ENCODE peak calls at places on chromosomes 12 and 14, in ten cellular contexts. Q is NCI-H1930; I is endothelial cell of umbilical vein; T is endothelial cell; X is Jurkat, Clone E6-1; B is B cell; Y is IMR-90; C is stimulated activated CD8-positive, alpha-beta memory T cell treated with anti-CD3 and anti-CD28 coated beads, Interleukin-15, amount 100 ng/mL, for 24 hours; Z is HTR-8/SVneo; O is frontal cortex. G is an unnamed sample.
A peak's percentile ranks its signal among the peaks of the same experiment; 100 is the strongest.

GRCh38 chr14:21326972-21327371 is 47.1 kb downstream of the RPGRIP1 start:
- DNase-seq in Q (no peak), I (no peak), T (no peak), X (no peak), B (no peak), Y (no peak), C (no peak), Z (no peak), O (no peak), G (no peak)

GRCh38 chr14:26984318-26985177 is 386.7 kb upstream of the NOVA1 start:
- DNase-seq in Q (peak; percentile 12), I (peak; percentile 57), T (peak; percentile 74), X (peak; percentile 31), B (peak; percentile 1), Y (peak; percentile 31), C (no peak), Z (no peak), O (no peak), G (peak; percentile 17)

GRCh38 chr12:56941299-56942017 is 7.2 kb upstream of the SDR9C7 start:
- DNase-seq in Q (no peak), I (no peak), T (no peak), X (no peak), B (no peak), Y (peak; percentile 50), C (no peak), Z (no peak), O (no peak), G (no peak)

GRCh38 chr12:101925935-101926334 is 48.6 kb downstream of the DRAM1 start:
- DNase-seq in Q (no peak), I (no peak), T (no peak), X (no peak), B (no peak), Y (no peak), C (no peak), Z (no peak), O (no peak), G (no peak)

GRCh38 chr14:95470942-95471499 is 45.4 kb downstream of the SYNE3 start:
- DNase-seq in Q (no peak), I (no peak), T (no peak), X (no peak), B (no peak), Y (no peak), C (no peak), Z (no peak), O (no peak), G (no peak)

GRCh38 chr14:31038521-31039166 is 12.5 kb upstream of the STRN3 start:
- DNase-seq in Q (no peak), I (peak; percentile 96), T (no peak), X (no peak), B (no peak), Y (no peak), C (no peak), Z (no peak), O (no peak), G (no peak)

GRCh38 chr12:98355322-98355721 is 160.1 kb upstream of the TMPO start:
- DNase-seq in Q (no peak), I (no peak), T (no peak), X (no peak), B (no peak), Y (peak; percentile 54), C (no peak), Z (peak; percentile 33), O (no peak), G (no peak)

GRCh38 chr14:100022772-100023451 is 42.3 kb upstream of the EVL start:
- DNase-seq in Q (peak; percentile 38), I (no peak), T (no peak), X (no peak), B (no peak), Y (peak; percentile 59), C (no peak), Z (peak; percentile 78), O (no peak), G (no peak)

GRCh38 chr12:77888611-77889010 is 57.9 kb downstream of the NAV3 start:
- DNase-seq in Q (no peak), I (peak; percentile 97), T (no peak), X (no peak), B (no peak), Y (peak; percentile 75), C (no peak), Z (no peak), O (no peak), G (no peak)

GRCh38 chr12:96658075-96658474 is 168.7 kb downstream of the CFAP54 start:
- DNase-seq in Q (no peak), I (no peak), T (no peak), X (no peak), B (no peak), Y (no peak), C (no peak), Z (no peak), O (no peak), G (no peak)

GRCh38 chr14:64388533-64389243 is 535 bp downstream of the MTHFD1 start:
- DNase-seq in Q (peak; percentile 21), I (no peak), T (peak; percentile 28), X (no peak), B (no peak), Y (peak; percentile 30), C (no peak), Z (peak; percentile 64), O (no peak), G (no peak)

GRCh38 chr14:61524211-61524806 is 171.0 kb upstream of the HIF1A start:
- DNase-seq in Q (peak; percentile 77), I (peak; percentile 87), T (no peak), X (no peak), B (no peak), Y (peak; percentile 74), C (no peak), Z (no peak), O (no peak), G (no peak)

GRCh38 chr12:52139579-52140062 is 52.2 kb downstream of the KRT80 start:
- DNase-seq in Q (no peak), I (no peak), T (peak; percentile 53), X (no peak), B (peak; percentile 40), Y (peak; percentile 55), C (no peak), Z (peak; percentile 72), O (peak; percentile 60), G (peak; percentile 56)

GRCh38 chr14:90239139-90239538 is 17.2 kb upstream of the PSMC1 start:
- DNase-seq in Q (no peak), I (no peak), T (no peak), X (no peak), B (no peak), Y (no peak), C (no peak), Z (no peak), O (no peak), G (no peak)

GRCh38 chr12:108686753-108687152 is 44.6 kb downstream of the CORO1C start:
- DNase-seq in Q (no peak), I (no peak), T (no peak), X (no peak), B (no peak), Y (no peak), C (no peak), Z (no peak), O (no peak), G (no peak)

GRCh38 chr14:92531151-92531873 is 17.7 kb downstream of the RIN3 start:
- DNase-seq in Q (no peak), I (no peak), T (no peak), X (peak; percentile 97), B (peak; percentile 44), Y (no peak), C (peak; percentile 35), Z (no peak), O (no peak), G (no peak)

GRCh38 chr14:23566782-23567185 is 807 bp downstream of the AP1G2 start:
- DNase-seq in Q (no peak), I (no peak), T (no peak), X (no peak), B (no peak), Y (no peak), C (no peak), Z (no peak), O (no peak), G (no peak)